ENCODE peak calls at places on chromosomes 4 and X, in four cellular contexts. A is A673, U is upper lobe of right lung, F is mammary epithelial cell. Z is an unnamed sample.

GRCh38 chr4:1531683-1532548 is 125.7 kb upstream of the NKX1-1 start:
- DNase-seq in F (no peak), U (no peak), A (no peak), Z (peak; percentile 68)

GRCh38 chr4:138938371-138938699 is 77.2 kb upstream of the NOCT start:
- DNase-seq in A (peak; percentile 49), U (no peak), F (peak; percentile 48), Z (no peak)

GRCh38 chr4:38466401-38466800 is 197.6 kb upstream of the KLF3 start:
- DNase-seq in U (no peak), A (no peak), F (no peak), Z (no peak)

GRCh38 chr4:80361329-80361900 is 25.9 kb downstream of the CFAP299 start:
- DNase-seq in A (peak; percentile 14), U (no peak), F (peak; percentile 28), Z (no peak)

GRCh38 chrX:21740329-21741274 is 17.3 kb downstream of the SMPX start:
- DNase-seq in F (no peak), U (no peak), A (peak; percentile 2), Z (no peak)

GRCh38 chr4:38526412-38526811 is 137.6 kb upstream of the KLF3 start:
- DNase-seq in U (no peak), A (no peak), F (no peak), Z (no peak)

GRCh38 chrX:368811-369562 is 17.7 kb downstream of the PPP2R3B start:
- DNase-seq in U (no peak), F (no peak), A (peak; percentile 23), Z (peak; percentile 17)

GRCh38 chr4:124564121-124564520 is 148.4 kb downstream of the ANKRD50 start:
- DNase-seq in U (no peak), F (no peak), A (no peak), Z (no peak)

GRCh38 chr4:123093247-123093646 is 170.8 kb upstream of the NUDT6 start:
- DNase-seq in U (no peak), A (no peak), F (no peak), Z (no peak)

GRCh38 chr4:107645604-107646003 is 74.4 kb downstream of the PAPSS1 start:
- DNase-seq in U (no peak), F (no peak), A (no peak), Z (no peak)

GRCh38 chr4:107648178-107648991 is 71.6 kb downstream of the PAPSS1 start:
- DNase-seq in A (no peak), F (no peak), U (no peak), Z (no peak)

GRCh38 chr4:107643021-107643420 is 77.0 kb downstream of the PAPSS1 start:
- DNase-seq in U (no peak), F (no peak), A (no peak), Z (no peak)

DNA sequence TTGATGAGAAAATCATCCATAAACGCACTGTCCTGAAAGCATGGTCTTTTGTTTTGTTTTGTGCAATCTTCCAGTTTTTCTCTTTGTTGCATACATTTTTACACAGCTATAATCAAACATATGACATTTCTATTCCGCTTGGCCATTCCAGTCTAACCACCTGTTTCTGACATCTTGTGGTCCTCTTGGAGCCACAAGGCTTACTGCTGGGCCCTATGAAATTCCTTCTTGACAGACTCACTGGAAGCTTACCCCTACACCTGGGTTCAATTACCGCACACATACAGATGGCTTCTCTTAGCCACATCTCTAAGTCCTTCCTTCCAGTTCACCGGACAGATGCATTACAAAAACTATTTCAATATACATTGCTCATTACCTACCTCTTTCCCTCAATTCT is 72.4 kb downstream of the PAPSS1 start:
- DNase-seq in A (no peak), U (no peak), F (no peak), Z (no peak)
- H3K36me3 ChIP-seq in A (peaks cover 22% of the 10 kb centered on the region), U (peaks cover 24% of the 10 kb centered on the region), F (no peaks in the 10 kb centered on the region), Z (peaks cover 3% of the 10 kb centered on the region)

DNA sequence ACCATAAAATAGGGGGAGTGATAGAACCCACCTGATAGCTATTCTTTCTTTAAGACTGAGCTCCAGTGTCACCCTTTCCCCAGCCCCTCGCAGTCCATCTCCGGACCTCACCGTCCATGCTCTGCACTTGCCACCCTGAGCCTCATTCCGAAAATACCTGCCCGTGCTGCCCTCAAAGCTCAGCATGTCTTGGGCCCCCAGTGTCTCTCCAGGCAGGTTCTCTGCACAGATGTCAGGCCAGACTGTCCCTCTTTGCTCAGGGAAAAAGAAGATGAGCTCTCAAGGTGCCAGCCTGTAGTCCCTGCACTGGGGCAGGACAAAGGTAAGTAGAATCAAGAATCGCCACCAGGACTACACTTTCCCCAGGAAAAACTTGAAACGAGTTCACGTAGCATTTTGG is 9.8 kb upstream of the WFS1 start:
- DNase-seq in F (no peak), A (no peak), U (no peak), Z (peak; percentile 30)
- H3K27ac ChIP-seq in F (no peak overlapping the region), A (no peak overlapping the region), U (no peak overlapping the region), Z (no peak overlapping the region)

GRCh38 chr4:185346975-185347601 is 48.6 kb downstream of the LRP2BP start:
- DNase-seq in A (no peak), F (no peak), U (no peak), Z (no peak)
- H3K36me3 ChIP-seq in A (no peaks in the 10 kb centered on the region), F (peaks cover 7% of the 10 kb centered on the region), U (peaks cover 65% of the 10 kb centered on the region), Z (peaks cover 5% of the 10 kb centered on the region)

DNA sequence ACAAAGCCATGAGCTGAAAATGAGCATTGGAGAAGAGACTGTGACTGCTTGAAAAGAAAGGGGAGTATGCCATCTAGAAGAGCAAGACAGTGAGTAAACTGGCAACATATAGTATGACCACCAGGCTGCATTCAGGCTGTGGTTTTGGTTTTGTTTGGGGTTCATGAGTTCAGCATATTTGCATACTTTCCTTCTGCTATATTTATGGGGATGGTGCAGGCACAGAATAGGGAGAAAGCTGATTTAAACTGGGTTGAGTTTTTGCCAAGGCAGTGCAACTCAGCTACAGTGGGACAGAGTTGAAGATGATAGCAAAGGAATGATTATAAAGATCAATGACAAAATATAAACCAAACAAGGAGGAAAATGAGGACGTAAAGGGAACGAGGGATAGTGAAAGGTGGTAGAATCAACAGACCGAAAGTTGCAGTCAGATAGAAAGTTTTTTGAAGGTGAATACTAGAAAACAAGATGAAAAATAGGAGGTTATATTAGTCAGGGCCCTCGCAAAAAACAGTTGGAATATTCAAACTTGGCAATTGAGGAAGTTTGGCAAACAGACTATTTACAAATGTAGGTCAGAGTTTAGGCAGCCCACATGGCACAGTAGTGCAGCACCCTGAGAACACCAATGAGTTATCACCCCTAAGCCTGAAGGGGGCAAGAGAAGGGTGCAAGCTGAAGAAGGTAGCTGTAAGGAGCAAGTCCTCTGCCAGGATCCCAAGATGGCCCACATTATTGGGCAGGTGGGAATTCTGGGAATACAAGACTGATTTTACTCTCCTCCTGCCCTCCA is 114.8 kb upstream of the MAP9 start:
- DNase-seq in A (no peak), U (no peak), F (no peak), Z (no peak)
- H3K27ac ChIP-seq in A (no peak overlapping the region), U (no peak overlapping the region), F (no peak overlapping the region), Z (no peak overlapping the region)

Z was measured in kidney.